ENCODE peak calls at places on chromosomes 12 and 14, in seven cellular contexts. One of them, this sample, is unnamed.
A peak's percentile ranks its signal among the peaks of the same experiment; 100 is the strongest.

GRCh38 chr14:53890611-53891091 is 66.0 kb downstream of the BMP4 start:
- DNase-seq in amygdala: no peak
- DNase-seq in tibial nerve: no peak
- DNase-seq in activated naive CD8-positive, alpha-beta T cell treated with anti-CD3 and anti-CD28 coated beads, Interleukin-2, amount 50 U/mL, for 24 hours: no peak
- DNase-seq in fibroblast of mammary gland: no peak
- DNase-seq in T-helper 17 cell: no peak
- DNase-seq in A549: no peak
- DNase-seq in this sample: no peak

GRCh38 chr12:121124402-121125109 is 8.1 kb upstream of the P2RX7 start:
- DNase-seq in fibroblast of mammary gland: peak; percentile 79
- DNase-seq in activated naive CD8-positive, alpha-beta T cell treated with anti-CD3 and anti-CD28 coated beads, Interleukin-2, amount 50 U/mL, for 24 hours: no peak
- DNase-seq in tibial nerve: no peak
- DNase-seq in T-helper 17 cell: no peak
- DNase-seq in amygdala: no peak
- DNase-seq in A549: peak; percentile 95
- DNase-seq in this sample: no peak

GRCh38 chr14:101116486-101117130 is 213.1 kb upstream of the RTL1 start:
- DNase-seq in tibial nerve: no peak
- DNase-seq in fibroblast of mammary gland: no peak
- DNase-seq in A549: no peak
- DNase-seq in activated naive CD8-positive, alpha-beta T cell treated with anti-CD3 and anti-CD28 coated beads, Interleukin-2, amount 50 U/mL, for 24 hours: no peak
- DNase-seq in T-helper 17 cell: no peak
- DNase-seq in amygdala: no peak
- DNase-seq in this sample: no peak

GRCh38 chr14:76908834-76909233 is 82.6 kb downstream of the LRRC74A start:
- DNase-seq in T-helper 17 cell: no peak
- DNase-seq in A549: peak; percentile 80
- DNase-seq in tibial nerve: no peak
- DNase-seq in fibroblast of mammary gland: no peak
- DNase-seq in activated naive CD8-positive, alpha-beta T cell treated with anti-CD3 and anti-CD28 coated beads, Interleukin-2, amount 50 U/mL, for 24 hours: peak; percentile 36
- DNase-seq in amygdala: no peak
- DNase-seq in this sample: peak; percentile 47

GRCh38 chr14:92553456-92553855 is 39.9 kb downstream of the RIN3 start:
- DNase-seq in amygdala: no peak
- DNase-seq in activated naive CD8-positive, alpha-beta T cell treated with anti-CD3 and anti-CD28 coated beads, Interleukin-2, amount 50 U/mL, for 24 hours: no peak
- DNase-seq in A549: peak; percentile 20
- DNase-seq in T-helper 17 cell: no peak
- DNase-seq in fibroblast of mammary gland: peak; percentile 32
- DNase-seq in tibial nerve: no peak
- DNase-seq in this sample: no peak

GRCh38 chr12:96237465-96238077 is 43.4 kb downstream of the ELK3 start:
- DNase-seq in activated naive CD8-positive, alpha-beta T cell treated with anti-CD3 and anti-CD28 coated beads, Interleukin-2, amount 50 U/mL, for 24 hours: peak; percentile 58
- DNase-seq in T-helper 17 cell: no peak
- DNase-seq in fibroblast of mammary gland: peak; percentile 98
- DNase-seq in A549: no peak
- DNase-seq in tibial nerve: no peak
- DNase-seq in amygdala: no peak
- DNase-seq in this sample: peak; percentile 23

GRCh38 chr12:3680919-3681594 is 71.9 kb downstream of the CRACR2A start:
- DNase-seq in amygdala: no peak
- DNase-seq in activated naive CD8-positive, alpha-beta T cell treated with anti-CD3 and anti-CD28 coated beads, Interleukin-2, amount 50 U/mL, for 24 hours: no peak
- DNase-seq in A549: no peak
- DNase-seq in tibial nerve: no peak
- DNase-seq in T-helper 17 cell: no peak
- DNase-seq in fibroblast of mammary gland: peak; percentile 30
- DNase-seq in this sample: no peak

GRCh38 chr12:95205685-95206084 is 11.6 kb downstream of the FGD6 start:
- DNase-seq in activated naive CD8-positive, alpha-beta T cell treated with anti-CD3 and anti-CD28 coated beads, Interleukin-2, amount 50 U/mL, for 24 hours: no peak
- DNase-seq in fibroblast of mammary gland: peak; percentile 88
- DNase-seq in T-helper 17 cell: no peak
- DNase-seq in A549: peak; percentile 83
- DNase-seq in tibial nerve: no peak
- DNase-seq in amygdala: no peak
- DNase-seq in this sample: no peak

GRCh38 chr14:60506985-60507829 is 1.7 kb upstream of the SIX6 start:
- DNase-seq in activated naive CD8-positive, alpha-beta T cell treated with anti-CD3 and anti-CD28 coated beads, Interleukin-2, amount 50 U/mL, for 24 hours: no peak
- DNase-seq in T-helper 17 cell: no peak
- DNase-seq in tibial nerve: no peak
- DNase-seq in amygdala: no peak
- DNase-seq in A549: no peak
- DNase-seq in fibroblast of mammary gland: no peak
- DNase-seq in this sample: no peak

GRCh38 chr12:70449074-70449757 is 83.1 kb downstream of the KCNMB4 start:
- DNase-seq in T-helper 17 cell: no peak
- DNase-seq in fibroblast of mammary gland: peak; percentile 65
- DNase-seq in tibial nerve: no peak
- DNase-seq in A549: peak; percentile 33
- DNase-seq in amygdala: no peak
- DNase-seq in activated naive CD8-positive, alpha-beta T cell treated with anti-CD3 and anti-CD28 coated beads, Interleukin-2, amount 50 U/mL, for 24 hours: no peak
- DNase-seq in this sample: no peak

GRCh38 chr12:84822541-84822940 is 90.1 kb downstream of the SLC6A15 start:
- DNase-seq in fibroblast of mammary gland: no peak
- DNase-seq in activated naive CD8-positive, alpha-beta T cell treated with anti-CD3 and anti-CD28 coated beads, Interleukin-2, amount 50 U/mL, for 24 hours: no peak
- DNase-seq in amygdala: no peak
- DNase-seq in tibial nerve: no peak
- DNase-seq in A549: no peak
- DNase-seq in T-helper 17 cell: no peak
- DNase-seq in this sample: no peak

GRCh38 chr12:115383668-115384067 is 699.7 kb upstream of the TBX3 start:
- DNase-seq in tibial nerve: no peak
- DNase-seq in amygdala: no peak
- DNase-seq in fibroblast of mammary gland: peak; percentile 91
- DNase-seq in activated naive CD8-positive, alpha-beta T cell treated with anti-CD3 and anti-CD28 coated beads, Interleukin-2, amount 50 U/mL, for 24 hours: no peak
- DNase-seq in A549: peak; percentile 71
- DNase-seq in T-helper 17 cell: no peak
- DNase-seq in this sample: no peak

GRCh38 chr14:47246367-47246766 is 429.0 kb downstream of the MDGA2 start:
- DNase-seq in tibial nerve: no peak
- DNase-seq in activated naive CD8-positive, alpha-beta T cell treated with anti-CD3 and anti-CD28 coated beads, Interleukin-2, amount 50 U/mL, for 24 hours: no peak
- DNase-seq in T-helper 17 cell: no peak
- DNase-seq in fibroblast of mammary gland: no peak
- DNase-seq in A549: no peak
- DNase-seq in amygdala: no peak
- DNase-seq in this sample: no peak

GRCh38 chr14:102451064-102451352 is 58.6 kb downstream of the ANKRD9 start:
- DNase-seq in activated naive CD8-positive, alpha-beta T cell treated with anti-CD3 and anti-CD28 coated beads, Interleukin-2, amount 50 U/mL, for 24 hours: no peak
- DNase-seq in tibial nerve: no peak
- DNase-seq in A549: no peak
- DNase-seq in fibroblast of mammary gland: no peak
- DNase-seq in T-helper 17 cell: no peak
- DNase-seq in amygdala: no peak
- DNase-seq in this sample: no peak

GRCh38 chr14:75286313-75286712 is 7.7 kb downstream of the FOS start:
- DNase-seq in amygdala: no peak
- DNase-seq in activated naive CD8-positive, alpha-beta T cell treated with anti-CD3 and anti-CD28 coated beads, Interleukin-2, amount 50 U/mL, for 24 hours: no peak
- DNase-seq in tibial nerve: no peak
- DNase-seq in T-helper 17 cell: no peak
- DNase-seq in A549: no peak
- DNase-seq in fibroblast of mammary gland: no peak
- DNase-seq in this sample: no peak

GRCh38 chr14:61608245-61609142 is 86.8 kb upstream of the HIF1A start:
- DNase-seq in fibroblast of mammary gland: peak; percentile 54
- DNase-seq in T-helper 17 cell: no peak
- DNase-seq in A549: no peak
- DNase-seq in amygdala: no peak
- DNase-seq in tibial nerve: no peak
- DNase-seq in activated naive CD8-positive, alpha-beta T cell treated with anti-CD3 and anti-CD28 coated beads, Interleukin-2, amount 50 U/mL, for 24 hours: no peak
- DNase-seq in this sample: no peak

GRCh38 chr12:16165506-16165905 is 112.0 kb downstream of the SLC15A5 start:
- DNase-seq in activated naive CD8-positive, alpha-beta T cell treated with anti-CD3 and anti-CD28 coated beads, Interleukin-2, amount 50 U/mL, for 24 hours: no peak
- DNase-seq in fibroblast of mammary gland: peak; percentile 78
- DNase-seq in tibial nerve: peak; percentile 13
- DNase-seq in amygdala: no peak
- DNase-seq in A549: peak; percentile 58
- DNase-seq in T-helper 17 cell: no peak
- DNase-seq in this sample: no peak

GRCh38 chr12:122421263-122421814 is 1.1 kb downstream of the CLIP1 start:
- DNase-seq in amygdala: no peak
- DNase-seq in activated naive CD8-positive, alpha-beta T cell treated with anti-CD3 and anti-CD28 coated beads, Interleukin-2, amount 50 U/mL, for 24 hours: no peak
- DNase-seq in T-helper 17 cell: no peak
- DNase-seq in tibial nerve: peak; percentile 32
- DNase-seq in fibroblast of mammary gland: peak; percentile 52
- DNase-seq in A549: peak; percentile 75
- DNase-seq in this sample: peak; percentile 13

GRCh38 chr14:105026789-105027563 is 6.1 kb upstream of the CDCA4 start:
- DNase-seq in A549: peak; percentile 85
- DNase-seq in tibial nerve: no peak
- DNase-seq in activated naive CD8-positive, alpha-beta T cell treated with anti-CD3 and anti-CD28 coated beads, Interleukin-2, amount 50 U/mL, for 24 hours: no peak
- DNase-seq in amygdala: no peak
- DNase-seq in fibroblast of mammary gland: peak; percentile 80
- DNase-seq in T-helper 17 cell: no peak
- DNase-seq in this sample: no peak

GRCh38 chr12:5921027-5921909 is 23.8 kb downstream of the ANO2 start:
- DNase-seq in tibial nerve: no peak
- DNase-seq in A549: no peak
- DNase-seq in activated naive CD8-positive, alpha-beta T cell treated with anti-CD3 and anti-CD28 coated beads, Interleukin-2, amount 50 U/mL, for 24 hours: no peak
- DNase-seq in fibroblast of mammary gland: no peak
- DNase-seq in amygdala: no peak
- DNase-seq in T-helper 17 cell: no peak
- DNase-seq in this sample: no peak

GRCh38 chr14:37903561-37904191 is 304.0 kb upstream of the SSTR1 start:
- DNase-seq in T-helper 17 cell: no peak
- DNase-seq in activated naive CD8-positive, alpha-beta T cell treated with anti-CD3 and anti-CD28 coated beads, Interleukin-2, amount 50 U/mL, for 24 hours: no peak
- DNase-seq in amygdala: no peak
- DNase-seq in fibroblast of mammary gland: peak; percentile 71
- DNase-seq in tibial nerve: no peak
- DNase-seq in A549: peak; percentile 53
- DNase-seq in this sample: no peak

GRCh38 chr12:48795550-48796455 is 6.9 kb upstream of the ADCY6 start:
- DNase-seq in tibial nerve: peak; percentile 69
- DNase-seq in activated naive CD8-positive, alpha-beta T cell treated with anti-CD3 and anti-CD28 coated beads, Interleukin-2, amount 50 U/mL, for 24 hours: peak; percentile 55
- DNase-seq in A549: peak; percentile 87
- DNase-seq in T-helper 17 cell: no peak
- DNase-seq in fibroblast of mammary gland: peak; percentile 82
- DNase-seq in amygdala: no peak
- DNase-seq in this sample: no peak

GRCh38 chr12:51814311-51815088 is 34.0 kb downstream of the FIGNL2 start:
- DNase-seq in T-helper 17 cell: peak; percentile 49
- DNase-seq in amygdala: no peak
- DNase-seq in tibial nerve: peak; percentile 59
- DNase-seq in A549: peak; percentile 82
- DNase-seq in fibroblast of mammary gland: peak; percentile 72
- DNase-seq in activated naive CD8-positive, alpha-beta T cell treated with anti-CD3 and anti-CD28 coated beads, Interleukin-2, amount 50 U/mL, for 24 hours: peak; percentile 77
- DNase-seq in this sample: no peak

GRCh38 chr12:52246720-52247621 is 13.9 kb downstream of the KRT7 start:
- DNase-seq in amygdala: no peak
- DNase-seq in tibial nerve: no peak
- DNase-seq in fibroblast of mammary gland: no peak
- DNase-seq in A549: peak; percentile 80
- DNase-seq in activated naive CD8-positive, alpha-beta T cell treated with anti-CD3 and anti-CD28 coated beads, Interleukin-2, amount 50 U/mL, for 24 hours: no peak
- DNase-seq in T-helper 17 cell: no peak
- DNase-seq in this sample: no peak

GRCh38 chr14:73879027-73879426 is 7.6 kb upstream of the ZNF410 start:
- DNase-seq in tibial nerve: no peak
- DNase-seq in fibroblast of mammary gland: peak; percentile 59
- DNase-seq in T-helper 17 cell: no peak
- DNase-seq in activated naive CD8-positive, alpha-beta T cell treated with anti-CD3 and anti-CD28 coated beads, Interleukin-2, amount 50 U/mL, for 24 hours: no peak
- DNase-seq in A549: no peak
- DNase-seq in amygdala: no peak
- DNase-seq in this sample: no peak

GRCh38 chr12:12034344-12034743 is 36.4 kb upstream of the BCL2L14 start:
- DNase-seq in amygdala: no peak
- DNase-seq in activated naive CD8-positive, alpha-beta T cell treated with anti-CD3 and anti-CD28 coated beads, Interleukin-2, amount 50 U/mL, for 24 hours: no peak
- DNase-seq in tibial nerve: no peak
- DNase-seq in A549: no peak
- DNase-seq in fibroblast of mammary gland: no peak
- DNase-seq in T-helper 17 cell: no peak
- DNase-seq in this sample: no peak

GRCh38 chr14:94974422-94974821 is 182.9 kb downstream of the DICER1 start:
- DNase-seq in T-helper 17 cell: no peak
- DNase-seq in tibial nerve: no peak
- DNase-seq in fibroblast of mammary gland: no peak
- DNase-seq in amygdala: no peak
- DNase-seq in activated naive CD8-positive, alpha-beta T cell treated with anti-CD3 and anti-CD28 coated beads, Interleukin-2, amount 50 U/mL, for 24 hours: no peak
- DNase-seq in A549: no peak
- DNase-seq in this sample: no peak

GRCh38 chr12:31491819-31492598 is 98.9 kb downstream of the DENND5B start:
- DNase-seq in amygdala: no peak
- DNase-seq in A549: peak; percentile 77
- DNase-seq in fibroblast of mammary gland: peak; percentile 86
- DNase-seq in activated naive CD8-positive, alpha-beta T cell treated with anti-CD3 and anti-CD28 coated beads, Interleukin-2, amount 50 U/mL, for 24 hours: no peak
- DNase-seq in T-helper 17 cell: no peak
- DNase-seq in tibial nerve: no peak
- DNase-seq in this sample: no peak